ENCODE peak calls at places on chromosomes 7 and 10, in six cellular contexts. J, F, Y, C, H and X are unnamed samples.

GRCh38 chr10:21398549-21399345 is 126.7 kb downstream of the SKIDA1 start:
- DNase-seq in J (no peak), F (no peak), Y (peak; percentile 70), C (no peak), H (no peak), X (no peak)

GRCh38 chr7:6228865-6229264 is 43.6 kb downstream of the CYTH3 start:
- DNase-seq in J (no peak), F (peak; percentile 65), Y (peak; percentile 74), C (no peak), H (no peak), X (no peak)

GRCh38 chr7:36923831-36924555 is 199.7 kb upstream of the AOAH start:
- DNase-seq in J (no peak), F (no peak), Y (no peak), C (no peak), H (no peak), X (peak; percentile 40)

GRCh38 chr7:98354511-98355249 is 46.2 kb downstream of the BAIAP2L1 start:
- DNase-seq in J (no peak), F (no peak), Y (peak; percentile 82), C (peak; percentile 82), H (no peak), X (peak; percentile 80)

GRCh38 chr10:70740441-70741288 is 44.5 kb downstream of the TBATA start:
- DNase-seq in J (no peak), F (no peak), Y (no peak), C (no peak), H (no peak), X (no peak)

GRCh38 chr10:24718031-24718855 is 5.4 kb downstream of the ARHGAP21 start:
- DNase-seq in J (no peak), F (no peak), Y (peak; percentile 90), C (no peak), H (no peak), X (no peak)

GRCh38 chr10:133141144-133141962 is 18.7 kb upstream of the KNDC1 start:
- DNase-seq in J (no peak), F (no peak), Y (no peak), C (peak; percentile 28), H (no peak), X (no peak)

GRCh38 chr7:4776160-4776623 is 769 bp downstream of the AP5Z1 start:
- DNase-seq in J (no peak), F (no peak), Y (no peak), C (no peak), H (no peak), X (no peak)

GRCh38 chr7:129902788-129903422 is 49.9 kb downstream of the UBE2H start:
- DNase-seq in J (no peak), F (no peak), Y (no peak), C (no peak), H (no peak), X (no peak)

GRCh38 chr7:110911632-110912031 is 179.3 kb upstream of the LRRN3 start:
- DNase-seq in J (no peak), F (no peak), Y (no peak), C (no peak), H (no peak), X (no peak)

GRCh38 chr10:16804123-16804522 is 13.1 kb downstream of the RSU1 start:
- DNase-seq in J (no peak), F (no peak), Y (no peak), C (no peak), H (no peak), X (no peak)

GRCh38 chr10:16803464-16803863 is 13.8 kb downstream of the RSU1 start:
- DNase-seq in J (no peak), F (no peak), Y (no peak), C (no peak), H (no peak), X (no peak)

GRCh38 chr10:16798571-16798970 is 18.7 kb downstream of the RSU1 start:
- DNase-seq in J (no peak), F (no peak), Y (no peak), C (no peak), H (no peak), X (no peak)

GRCh38 chr10:16795410-16796073 is 21.7 kb downstream of the RSU1 start:
- DNase-seq in J (no peak), F (no peak), Y (no peak), C (no peak), H (no peak), X (no peak)

DNA sequence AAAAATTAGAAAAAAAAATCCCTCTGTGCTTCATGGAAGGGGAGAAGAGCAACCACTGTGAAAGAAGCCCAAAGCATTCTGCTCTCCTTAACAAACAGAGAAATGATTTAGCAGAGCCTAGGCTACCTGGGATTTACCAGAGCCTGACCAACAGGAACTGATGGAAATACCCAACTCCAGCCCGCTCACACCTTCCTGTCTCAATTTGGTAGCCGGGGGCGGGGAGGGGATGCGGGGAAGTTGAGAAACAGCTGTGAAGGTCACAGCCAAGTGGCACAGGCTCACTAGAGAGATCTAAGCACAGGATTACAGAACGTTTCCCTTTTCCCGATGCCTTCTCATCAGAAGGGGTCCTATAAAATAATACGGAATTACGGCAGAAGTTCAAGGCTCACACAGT is 17.6 kb downstream of the RSU1 start:
- DNase-seq in J (no peak), F (no peak), Y (no peak), C (no peak), H (no peak), X (no peak)
- H3K4me1 ChIP-seq in J (no peaks in the 10 kb centered on the region), F (no peaks in the 10 kb centered on the region), Y (no peaks in the 10 kb centered on the region), C (no peaks in the 10 kb centered on the region), H (peaks cover 2% of the 10 kb centered on the region), X (no peaks in the 10 kb centered on the region)

GRCh38 chr7:105652359-105652993 is 71.2 kb upstream of the EFCAB10 start:
- DNase-seq in J (peak; percentile 72), F (peak; percentile 84), Y (peak; percentile 71), C (peak; percentile 83), H (peak; percentile 85), X (peak; percentile 85)
- TF ChIP-seq CTCF in J (peak; percentile 70), F (peak; percentile 98), Y (peak; percentile 85), C (peak; percentile 81), H (peak; percentile 73), X (peak; percentile 87)

GRCh38 chr10:60684091-60684490 is 94.2 kb upstream of the CDK1 start:
- DNase-seq in J (no peak), F (no peak), Y (no peak), C (no peak), H (no peak), X (no peak)
- H3K4me1 ChIP-seq in J (no peaks in the 10 kb centered on the region), F (no peaks in the 10 kb centered on the region), Y (no peaks in the 10 kb centered on the region), C (no peaks in the 10 kb centered on the region), H (no peaks in the 10 kb centered on the region), X (no peaks in the 10 kb centered on the region)

DNA sequence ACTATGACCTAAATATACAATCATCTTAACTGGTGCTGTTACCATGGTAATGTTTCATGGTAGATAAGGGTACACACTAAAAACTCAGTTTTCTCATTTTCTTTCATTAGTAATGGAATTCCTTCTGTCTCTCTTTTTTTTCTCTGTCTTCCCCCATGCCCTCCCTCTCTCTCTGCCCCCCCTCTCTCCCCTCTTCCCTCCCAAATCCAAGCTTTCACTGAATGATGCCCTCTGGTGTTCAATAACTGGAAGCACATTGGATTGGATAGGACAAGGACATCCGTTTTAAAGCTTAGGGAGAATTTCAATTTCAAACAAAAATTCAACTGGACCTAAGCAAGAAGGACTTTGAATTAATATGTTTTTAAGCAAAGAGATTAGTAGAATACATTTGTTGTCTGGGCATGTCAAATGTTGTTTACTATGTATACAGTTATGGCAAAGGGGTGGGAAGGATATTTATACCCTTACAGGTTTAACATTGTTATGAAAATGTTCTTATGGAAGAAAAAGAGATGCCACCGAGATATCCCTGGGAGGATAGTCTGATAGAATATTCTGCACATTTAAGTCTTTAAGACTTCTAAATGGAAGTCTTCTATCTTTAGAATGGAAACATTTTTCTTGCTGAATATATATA is 6.1 kb downstream of the CHRM2 start:
- DNase-seq in J (no peak), F (peak; percentile 57), Y (peak; percentile 73), C (no peak), H (no peak), X (no peak)
- TF ChIP-seq CTCF in J (no peak), F (peak; percentile 36), Y (peak; percentile 58), C (no peak), H (no peak), X (no peak)

DNA sequence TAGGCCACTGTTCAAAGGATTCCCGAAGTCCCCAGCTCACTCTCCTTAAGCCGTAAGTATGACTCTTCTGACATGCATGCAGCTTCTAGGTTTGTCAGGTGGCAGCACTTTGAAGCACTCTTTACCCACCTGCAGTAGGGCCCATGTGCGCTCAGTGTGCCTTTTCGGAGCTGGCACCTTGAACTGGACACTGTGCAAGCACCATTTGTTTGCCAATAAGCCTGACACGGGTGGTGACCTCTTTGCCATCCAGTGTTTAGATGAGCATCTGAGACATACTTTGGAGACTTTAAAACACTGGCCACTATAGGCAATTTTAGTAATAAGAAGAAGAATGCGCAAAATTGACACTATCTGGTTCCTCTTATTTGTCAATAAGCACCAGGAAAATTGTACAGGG is 45.7 kb upstream of the GSAP start:
- DNase-seq in J (no peak), F (no peak), Y (no peak), C (no peak), H (no peak), X (no peak)
- H3K4me1 ChIP-seq in J (no peaks in the 10 kb centered on the region), F (no peaks in the 10 kb centered on the region), Y (peaks cover 1% of the 10 kb centered on the region), C (no peaks in the 10 kb centered on the region), H (no peaks in the 10 kb centered on the region), X (no peaks in the 10 kb centered on the region)